ENCODE peak calls at places on chromosome 5, in ten cellular contexts. One of them, this sample, is unnamed. For H3K27me3, the result is how much of the 10 kb centered on the place peaks cover.

GRCh38 chr5:118806571-118806970 is 181.8 kb downstream of the DTWD2 start:
- DNase-seq in cardiac muscle cell: no peak
- DNase-seq in neural progenitor cell: no peak
- DNase-seq in GM23338: no peak
- DNase-seq in fibroblast of lung: no peak
- DNase-seq in hepatocyte: no peak
- DNase-seq in Peyer's patch: no peak
- DNase-seq in endodermal cell: no peak
- DNase-seq in colonic mucosa: no peak
- DNase-seq in IMR-90: no peak
- DNase-seq in this sample: no peak

GRCh38 chr5:78547731-78548189 is 100.8 kb downstream of the LHFPL2 start:
- DNase-seq in fibroblast of lung: peak
- DNase-seq in endodermal cell: no peak
- DNase-seq in colonic mucosa: peak
- DNase-seq in Peyer's patch: no peak
- DNase-seq in hepatocyte: peak
- DNase-seq in IMR-90: peak
- DNase-seq in neural progenitor cell: no peak
- DNase-seq in cardiac muscle cell: peak
- DNase-seq in GM23338: no peak
- DNase-seq in this sample: no peak

GRCh38 chr5:34535944-34536628 is 120.0 kb upstream of the RAI14 start:
- DNase-seq in colonic mucosa: no peak
- DNase-seq in cardiac muscle cell: no peak
- DNase-seq in hepatocyte: no peak
- DNase-seq in neural progenitor cell: no peak
- DNase-seq in Peyer's patch: no peak
- DNase-seq in GM23338: no peak
- DNase-seq in IMR-90: peak
- DNase-seq in endodermal cell: no peak
- DNase-seq in fibroblast of lung: no peak
- DNase-seq in this sample: no peak

GRCh38 chr5:175246242-175246891 is 197.6 kb downstream of the DRD1 start:
- DNase-seq in colonic mucosa: peak
- DNase-seq in endodermal cell: peak
- DNase-seq in cardiac muscle cell: peak
- DNase-seq in IMR-90: peak
- DNase-seq in GM23338: no peak
- DNase-seq in fibroblast of lung: peak
- DNase-seq in hepatocyte: peak
- DNase-seq in Peyer's patch: no peak
- DNase-seq in neural progenitor cell: no peak
- DNase-seq in this sample: no peak

GRCh38 chr5:60161340-60161934 is 267.9 kb upstream of the PDE4D start:
- DNase-seq in endodermal cell: no peak
- DNase-seq in neural progenitor cell: peak
- DNase-seq in Peyer's patch: no peak
- DNase-seq in fibroblast of lung: peak
- DNase-seq in IMR-90: peak
- DNase-seq in cardiac muscle cell: peak
- DNase-seq in colonic mucosa: no peak
- DNase-seq in GM23338: peak
- DNase-seq in hepatocyte: peak
- DNase-seq in this sample: peak

GRCh38 chr5:88602584-88602983 is 280.4 kb downstream of the MEF2C start:
- DNase-seq in neural progenitor cell: peak
- DNase-seq in Peyer's patch: no peak
- DNase-seq in hepatocyte: no peak
- DNase-seq in GM23338: peak
- DNase-seq in fibroblast of lung: no peak
- DNase-seq in endodermal cell: peak
- DNase-seq in IMR-90: no peak
- DNase-seq in cardiac muscle cell: no peak
- DNase-seq in colonic mucosa: peak
- DNase-seq in this sample: no peak

GRCh38 chr5:134034326-134034725 is 29.6 kb upstream of the VDAC1 start:
- DNase-seq in fibroblast of lung: no peak
- DNase-seq in hepatocyte: no peak
- DNase-seq in colonic mucosa: no peak
- DNase-seq in endodermal cell: no peak
- DNase-seq in neural progenitor cell: no peak
- DNase-seq in GM23338: no peak
- DNase-seq in cardiac muscle cell: no peak
- DNase-seq in Peyer's patch: no peak
- DNase-seq in IMR-90: no peak
- DNase-seq in this sample: no peak

GRCh38 chr5:83474170-83474796 is 2.7 kb downstream of the VCAN start:
- DNase-seq in hepatocyte: peak
- DNase-seq in colonic mucosa: peak
- DNase-seq in Peyer's patch: no peak
- DNase-seq in endodermal cell: peak
- DNase-seq in IMR-90: peak
- DNase-seq in cardiac muscle cell: peak
- DNase-seq in GM23338: peak
- DNase-seq in fibroblast of lung: peak
- DNase-seq in neural progenitor cell: peak
- DNase-seq in this sample: peak

GRCh38 chr5:151688406-151688805 is 1.7 kb upstream of the SPARC start:
- DNase-seq in cardiac muscle cell: no peak
- DNase-seq in neural progenitor cell: no peak
- DNase-seq in IMR-90: no peak
- DNase-seq in endodermal cell: peak
- DNase-seq in colonic mucosa: no peak
- DNase-seq in GM23338: no peak
- DNase-seq in fibroblast of lung: no peak
- DNase-seq in hepatocyte: no peak
- DNase-seq in Peyer's patch: no peak
- DNase-seq in this sample: no peak

GRCh38 chr5:156312897-156313680 is 13.9 kb upstream of the SGCD start:
- DNase-seq in hepatocyte: no peak
- DNase-seq in cardiac muscle cell: no peak
- DNase-seq in IMR-90: no peak
- DNase-seq in Peyer's patch: no peak
- DNase-seq in neural progenitor cell: no peak
- DNase-seq in fibroblast of lung: no peak
- DNase-seq in endodermal cell: no peak
- DNase-seq in colonic mucosa: no peak
- DNase-seq in GM23338: no peak
- DNase-seq in this sample: no peak

GRCh38 chr5:142888469-142889085 is 118.4 kb downstream of the ARHGAP26 start:
- DNase-seq in cardiac muscle cell: peak
- DNase-seq in GM23338: peak
- DNase-seq in neural progenitor cell: peak
- DNase-seq in colonic mucosa: no peak
- DNase-seq in IMR-90: peak
- DNase-seq in hepatocyte: peak
- DNase-seq in Peyer's patch: no peak
- DNase-seq in endodermal cell: peak
- DNase-seq in fibroblast of lung: peak
- DNase-seq in this sample: no peak

GRCh38 chr5:44332360-44332971 is 56.8 kb downstream of the FGF10 start:
- DNase-seq in IMR-90: peak
- DNase-seq in fibroblast of lung: peak
- DNase-seq in cardiac muscle cell: peak
- DNase-seq in neural progenitor cell: peak
- DNase-seq in GM23338: peak
- DNase-seq in Peyer's patch: no peak
- DNase-seq in endodermal cell: peak
- DNase-seq in hepatocyte: peak
- DNase-seq in colonic mucosa: no peak
- DNase-seq in this sample: no peak

GRCh38 chr5:134649163-134649916 is 755 bp downstream of the SEC24A start:
- DNase-seq in hepatocyte: peak
- DNase-seq in colonic mucosa: peak
- DNase-seq in fibroblast of lung: peak
- DNase-seq in GM23338: no peak
- DNase-seq in endodermal cell: no peak
- DNase-seq in cardiac muscle cell: no peak
- DNase-seq in Peyer's patch: no peak
- DNase-seq in neural progenitor cell: no peak
- DNase-seq in IMR-90: peak
- DNase-seq in this sample: no peak

GRCh38 chr5:14708551-14708950 is 44.0 kb downstream of the OTULIN start:
- DNase-seq in Peyer's patch: no peak
- DNase-seq in neural progenitor cell: no peak
- DNase-seq in cardiac muscle cell: no peak
- DNase-seq in endodermal cell: no peak
- DNase-seq in colonic mucosa: no peak
- DNase-seq in IMR-90: no peak
- DNase-seq in fibroblast of lung: no peak
- DNase-seq in hepatocyte: no peak
- DNase-seq in GM23338: no peak
- DNase-seq in this sample: no peak

GRCh38 chr5:14712666-14713065 is 48.1 kb downstream of the OTULIN start:
- DNase-seq in cardiac muscle cell: no peak
- DNase-seq in IMR-90: no peak
- DNase-seq in endodermal cell: no peak
- DNase-seq in colonic mucosa: no peak
- DNase-seq in neural progenitor cell: no peak
- DNase-seq in GM23338: no peak
- DNase-seq in fibroblast of lung: no peak
- DNase-seq in Peyer's patch: no peak
- DNase-seq in hepatocyte: no peak
- DNase-seq in this sample: no peak

GRCh38 chr5:14712131-14712530 is 47.6 kb downstream of the OTULIN start:
- DNase-seq in hepatocyte: no peak
- DNase-seq in Peyer's patch: no peak
- DNase-seq in colonic mucosa: no peak
- DNase-seq in endodermal cell: no peak
- DNase-seq in IMR-90: no peak
- DNase-seq in cardiac muscle cell: no peak
- DNase-seq in neural progenitor cell: no peak
- DNase-seq in GM23338: no peak
- DNase-seq in fibroblast of lung: no peak
- DNase-seq in this sample: no peak

GRCh38 chr5:14707811-14708210 is 43.3 kb downstream of the OTULIN start:
- DNase-seq in fibroblast of lung: no peak
- DNase-seq in neural progenitor cell: no peak
- DNase-seq in hepatocyte: no peak
- DNase-seq in IMR-90: no peak
- DNase-seq in Peyer's patch: no peak
- DNase-seq in colonic mucosa: no peak
- DNase-seq in GM23338: no peak
- DNase-seq in cardiac muscle cell: no peak
- DNase-seq in endodermal cell: no peak
- DNase-seq in this sample: no peak

GRCh38 chr5:14710313-14710994 is 45.9 kb downstream of the OTULIN start:
- DNase-seq in GM23338: no peak
- DNase-seq in endodermal cell: no peak
- DNase-seq in IMR-90: no peak
- DNase-seq in neural progenitor cell: no peak
- DNase-seq in hepatocyte: no peak
- DNase-seq in fibroblast of lung: no peak
- DNase-seq in Peyer's patch: no peak
- DNase-seq in colonic mucosa: no peak
- DNase-seq in cardiac muscle cell: no peak
- DNase-seq in this sample: no peak
- H3K27me3 ChIP-seq in GM23338: under half
- H3K27me3 ChIP-seq in endodermal cell: under half
- H3K27me3 ChIP-seq in IMR-90: under half
- H3K27me3 ChIP-seq in neural progenitor cell: under half
- H3K27me3 ChIP-seq in hepatocyte: under half
- H3K27me3 ChIP-seq in fibroblast of lung: under half
- H3K27me3 ChIP-seq in Peyer's patch: under half
- H3K27me3 ChIP-seq in colonic mucosa: under half
- H3K27me3 ChIP-seq in cardiac muscle cell: under half
- H3K27me3 ChIP-seq in this sample: under half

DNA sequence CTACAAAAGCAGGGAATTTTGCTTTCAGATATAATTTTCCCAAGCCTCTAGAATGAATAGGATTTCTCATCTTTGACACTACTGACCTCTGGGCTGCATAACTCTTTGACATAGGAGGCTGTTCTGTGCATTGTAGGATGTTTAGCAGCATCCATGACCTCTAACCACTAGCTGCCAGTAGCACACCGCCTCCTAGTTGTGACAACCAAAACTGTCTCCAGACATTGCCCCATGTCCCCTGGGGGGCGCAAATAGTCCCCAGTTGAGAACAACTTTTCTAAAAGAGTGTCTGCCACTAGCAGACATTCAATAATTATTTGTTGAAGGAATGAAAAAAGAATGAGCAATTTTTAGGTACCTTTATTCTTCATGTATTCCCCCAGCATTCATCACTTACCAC is 51.8 kb downstream of the POU4F3 start:
- DNase-seq in fibroblast of lung: no peak
- DNase-seq in colonic mucosa: no peak
- DNase-seq in GM23338: peak
- DNase-seq in Peyer's patch: no peak
- DNase-seq in endodermal cell: peak
- DNase-seq in IMR-90: no peak
- DNase-seq in neural progenitor cell: peak
- DNase-seq in hepatocyte: no peak
- DNase-seq in cardiac muscle cell: no peak
- DNase-seq in this sample: no peak
- TF ChIP-seq CTCF in fibroblast of lung: no peak
- TF ChIP-seq CTCF in colonic mucosa: no peak
- TF ChIP-seq CTCF in GM23338: peak
- TF ChIP-seq CTCF in Peyer's patch: no peak
- TF ChIP-seq CTCF in endodermal cell: peak
- TF ChIP-seq CTCF in IMR-90: no peak
- TF ChIP-seq CTCF in neural progenitor cell: peak
- TF ChIP-seq CTCF in hepatocyte: peak
- TF ChIP-seq CTCF in cardiac muscle cell: no peak
- TF ChIP-seq CTCF in this sample: peak

GRCh38 chr5:150624334-150625163 is 15.9 kb upstream of the SYNPO start:
- DNase-seq in cardiac muscle cell: peak
- DNase-seq in Peyer's patch: peak
- DNase-seq in neural progenitor cell: peak
- DNase-seq in fibroblast of lung: no peak
- DNase-seq in GM23338: peak
- DNase-seq in colonic mucosa: no peak
- DNase-seq in endodermal cell: peak
- DNase-seq in hepatocyte: peak
- DNase-seq in IMR-90: no peak
- DNase-seq in this sample: peak
- H3K27me3 ChIP-seq in cardiac muscle cell: under half
- H3K27me3 ChIP-seq in Peyer's patch: under half
- H3K27me3 ChIP-seq in neural progenitor cell: under half
- H3K27me3 ChIP-seq in fibroblast of lung: under half
- H3K27me3 ChIP-seq in GM23338: under half
- H3K27me3 ChIP-seq in colonic mucosa: under half
- H3K27me3 ChIP-seq in endodermal cell: under half
- H3K27me3 ChIP-seq in hepatocyte: under half
- H3K27me3 ChIP-seq in IMR-90: under half
- H3K27me3 ChIP-seq in this sample: under half

DNA sequence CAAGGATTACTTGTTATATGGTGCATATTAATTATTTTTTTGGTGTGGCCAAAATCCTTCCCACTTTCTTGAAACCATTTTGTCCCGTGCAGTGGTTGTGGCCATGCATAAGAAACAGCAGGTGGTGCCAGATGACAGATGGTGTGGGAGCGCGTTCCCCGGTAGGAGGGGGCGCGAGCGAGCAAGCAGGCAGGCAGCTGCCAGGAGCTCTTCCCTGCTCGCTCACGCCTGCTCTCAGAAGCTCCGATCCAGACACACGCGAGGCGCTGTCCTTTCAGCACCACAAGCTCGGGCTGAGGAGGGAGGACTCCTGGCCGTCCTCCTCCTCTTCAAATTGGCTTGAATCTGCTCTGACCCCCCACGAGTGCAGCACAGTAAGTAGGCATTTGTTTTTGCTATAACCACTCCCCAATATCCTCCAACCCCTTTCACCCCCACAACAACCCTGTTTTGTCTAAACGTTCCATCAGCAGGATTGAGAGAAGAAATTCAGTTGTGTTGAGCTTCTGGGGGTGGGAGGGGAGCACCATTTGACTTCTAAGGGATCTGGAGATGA is at the start of gene NSG2:
- DNase-seq in colonic mucosa: peak
- DNase-seq in neural progenitor cell: peak
- DNase-seq in fibroblast of lung: peak
- DNase-seq in IMR-90: peak
- DNase-seq in hepatocyte: peak
- DNase-seq in Peyer's patch: no peak
- DNase-seq in GM23338: peak
- DNase-seq in cardiac muscle cell: peak
- DNase-seq in endodermal cell: peak
- DNase-seq in this sample: peak
- TF ChIP-seq CTCF in colonic mucosa: no peak
- TF ChIP-seq CTCF in neural progenitor cell: peak
- TF ChIP-seq CTCF in fibroblast of lung: peak
- TF ChIP-seq CTCF in IMR-90: peak
- TF ChIP-seq CTCF in hepatocyte: peak
- TF ChIP-seq CTCF in Peyer's patch: no peak
- TF ChIP-seq CTCF in GM23338: peak
- TF ChIP-seq CTCF in cardiac muscle cell: peak
- TF ChIP-seq CTCF in endodermal cell: peak
- TF ChIP-seq CTCF in this sample: peak

This sample was measured in GM06990.